ENCODE peak calls at places on chromosomes 12 and 14, in seven cellular contexts. N is retina; E is fibroblast of the aortic adventitia; Y is RWPE1; R is RWPE2; B is NCI-H446; G is CD4-positive, alpha-beta T cell. D is an unnamed sample.

GRCh38 chr12:53820503-53820902 is 68.7 kb upstream of the CISTR start:
- DNase-seq in N (no peak), E (peak), Y (peak), R (no peak), B (no peak), G (no peak), D (no peak)

GRCh38 chr12:19971881-19972280 is 396.5 kb upstream of the PDE3A start:
- DNase-seq in N (peak), E (no peak), Y (no peak), R (no peak), B (no peak), G (no peak), D (no peak)

GRCh38 chr12:123150273-123150803 is 552 bp downstream of the PITPNM2 start:
- DNase-seq in N (peak), E (no peak), Y (peak), R (no peak), B (no peak), G (no peak), D (no peak)

GRCh38 chr14:64800000-64800399 is 79.7 kb downstream of the SPTB start:
- DNase-seq in N (no peak), E (peak), Y (no peak), R (no peak), B (peak), G (no peak), D (no peak)

GRCh38 chr12:16148938-16149337 is 128.5 kb downstream of the SLC15A5 start:
- DNase-seq in N (no peak), E (no peak), Y (no peak), R (no peak), B (no peak), G (no peak), D (no peak)

GRCh38 chr14:50520947-50521815 is 11.2 kb downstream of the MAP4K5 start:
- DNase-seq in N (no peak), E (peak), Y (peak), R (no peak), B (no peak), G (no peak), D (no peak)

GRCh38 chr12:1870086-1870485 is 48.4 kb downstream of the CACNA2D4 start:
- DNase-seq in N (no peak), E (no peak), Y (no peak), R (peak), B (no peak), G (no peak), D (no peak)

GRCh38 chr14:94521375-94522114 is 12.3 kb upstream of the SERPINA12 start:
- DNase-seq in N (no peak), E (no peak), Y (no peak), R (no peak), B (no peak), G (no peak), D (no peak)

GRCh38 chr14:92844220-92844619 is 50.1 kb downstream of the GOLGA5 start:
- DNase-seq in N (no peak), E (no peak), Y (no peak), R (no peak), B (no peak), G (no peak), D (no peak)

GRCh38 chr14:97783001-97783400 is 985.8 kb downstream of the VRK1 start:
- DNase-seq in N (peak), E (no peak), Y (no peak), R (no peak), B (no peak), G (no peak), D (no peak)

GRCh38 chr12:3218150-3218845 is 141.1 kb downstream of the TSPAN9 start:
- DNase-seq in N (peak), E (peak), Y (peak), R (peak), B (peak), G (no peak), D (peak)

GRCh38 chr12:84508325-84508861 is 404.2 kb downstream of the SLC6A15 start:
- DNase-seq in N (no peak), E (peak), Y (peak), R (no peak), B (peak), G (no peak), D (no peak)

GRCh38 chr12:30823764-30824163 is 69.0 kb upstream of the CAPRIN2 start:
- DNase-seq in N (no peak), E (no peak), Y (no peak), R (no peak), B (no peak), G (no peak), D (no peak)

GRCh38 chr14:76742961-76743360 is 18.3 kb upstream of the VASH1 start:
- DNase-seq in N (no peak), E (no peak), Y (peak), R (no peak), B (no peak), G (no peak), D (no peak)

GRCh38 chr14:104817930-104818713 is 17.2 kb downstream of the ZBTB42 start:
- DNase-seq in N (no peak), E (no peak), Y (no peak), R (peak), B (no peak), G (no peak), D (no peak)

GRCh38 chr12:3680919-3681594 is 71.9 kb downstream of the CRACR2A start:
- DNase-seq in N (peak), E (peak), Y (no peak), R (no peak), B (no peak), G (no peak), D (no peak)

GRCh38 chr12:31363416-31363809 is 37.5 kb upstream of the SINHCAF start:
- DNase-seq in N (peak), E (no peak), Y (no peak), R (no peak), B (no peak), G (no peak), D (no peak)

GRCh38 chr12:91058821-91059220 is 997 bp upstream of the KERA start:
- DNase-seq in N (no peak), E (no peak), Y (no peak), R (no peak), B (no peak), G (no peak), D (no peak)

GRCh38 chr12:6372403-6373003 is 2.9 kb downstream of the SCNN1A start:
- DNase-seq in N (peak), E (peak), Y (peak), R (peak), B (no peak), G (no peak), D (peak)

GRCh38 chr12:123849517-123849916 is 87.4 kb downstream of the DNAH10 start:
- DNase-seq in N (no peak), E (no peak), Y (no peak), R (no peak), B (no peak), G (no peak), D (no peak)

GRCh38 chr14:104678901-104679705 is 10.3 kb upstream of the INF2 start:
- DNase-seq in N (no peak), E (no peak), Y (no peak), R (no peak), B (no peak), G (no peak), D (no peak)

GRCh38 chr12:122867701-122868461 is 28.0 kb downstream of the VPS37B start:
- DNase-seq in N (no peak), E (no peak), Y (peak), R (peak), B (no peak), G (peak), D (no peak)

GRCh38 chr12:8780389-8780788 is 42.0 kb upstream of the A2ML1 start:
- DNase-seq in N (no peak), E (peak), Y (peak), R (no peak), B (peak), G (no peak), D (no peak)

GRCh38 chr12:116196752-116197718 is 80.5 kb downstream of the MED13L start:
- DNase-seq in N (no peak), E (peak), Y (no peak), R (no peak), B (no peak), G (no peak), D (no peak)

GRCh38 chr12:45644521-45644920 is 85.0 kb upstream of the ARID2 start:
- DNase-seq in N (no peak), E (peak), Y (peak), R (no peak), B (no peak), G (no peak), D (no peak)

GRCh38 chr12:79935624-79936040 is 735 bp upstream of the PPP1R12A start:
- DNase-seq in N (no peak), E (no peak), Y (no peak), R (no peak), B (no peak), G (no peak), D (no peak)

GRCh38 chr12:75711276-75711675 is 199.9 kb upstream of the KRR1 start:
- DNase-seq in N (no peak), E (no peak), Y (no peak), R (no peak), B (no peak), G (no peak), D (no peak)

GRCh38 chr14:101887219-101887618 is 77.2 kb upstream of the DYNC1H1 start:
- DNase-seq in N (no peak), E (no peak), Y (no peak), R (no peak), B (no peak), G (no peak), D (no peak)

D was measured in NCI-H2081 treated with DMSO at 0.1 percent for 48 hours.